ENCODE peak calls at places on chromosome 3, in ten cellular contexts. B is A673; C is central memory CD4-positive, alpha-beta T cell; Q is T-helper 17 cell; K is CD4-positive, CD25-positive, alpha-beta regulatory T cell; J is adrenal gland; R is stimulated activated CD4-positive, alpha-beta T cell treated with anti-CD3 and anti-CD28 coated beads, Interleukin-12 subunit alpha, Interleukin-12 subunit beta, amount 100 ng/mL, for 24 hours; W is posterior cingulate gyrus; S is NB4; F is Karpas-422. T is an unnamed sample.

GRCh38 chr3:59862686-59863085 is 812.9 kb upstream of the CFAP20DC start:
- DNase-seq in B (no peak), C (no peak), Q (no peak), K (no peak), J (no peak), R (no peak), W (no peak), S (no peak), F (no peak), T (no peak)

GRCh38 chr3:192449036-192449435 is 278.3 kb downstream of the FGF12 start:
- DNase-seq in B (peak; percentile 35), C (no peak), Q (no peak), K (no peak), J (no peak), R (no peak), W (no peak), S (peak; percentile 9), F (peak; percentile 64), T (no peak)

GRCh38 chr3:107598926-107599754 is 76.4 kb downstream of the BBX start:
- DNase-seq in B (no peak), C (peak; percentile 37), Q (peak; percentile 16), K (peak; percentile 5), J (no peak), R (peak; percentile 26), W (peak; percentile 21), S (peak; percentile 48), F (peak; percentile 83), T (peak; percentile 47)

GRCh38 chr3:196332168-196332567 is 6.0 kb downstream of the TM4SF19 start:
- DNase-seq in B (no peak), C (no peak), Q (no peak), K (no peak), J (no peak), R (no peak), W (no peak), S (no peak), F (no peak), T (no peak)

GRCh38 chr3:43760951-43761350 is 70.2 kb downstream of the ABHD5 start:
- DNase-seq in B (no peak), C (no peak), Q (no peak), K (no peak), J (no peak), R (no peak), W (no peak), S (no peak), F (no peak), T (no peak)

GRCh38 chr3:72698154-72698917 is 149.9 kb downstream of the SHQ1 start:
- DNase-seq in B (peak; percentile 70), C (no peak), Q (no peak), K (no peak), J (no peak), R (no peak), W (no peak), S (no peak), F (no peak), T (no peak)

GRCh38 chr3:186544281-186544680 is at the start of gene CRYGS:
- DNase-seq in B (no peak), C (no peak), Q (no peak), K (no peak), J (no peak), R (no peak), W (no peak), S (no peak), F (no peak), T (no peak)

GRCh38 chr3:180804871-180805430 is 107.5 kb upstream of the FXR1 start:
- DNase-seq in B (peak; percentile 20), C (no peak), Q (no peak), K (no peak), J (no peak), R (no peak), W (peak; percentile 18), S (no peak), F (no peak), T (no peak)

GRCh38 chr3:143171656-143172055 is 52.1 kb downstream of the CHST2 start:
- DNase-seq in B (no peak), C (no peak), Q (no peak), K (no peak), J (no peak), R (no peak), W (no peak), S (no peak), F (no peak), T (no peak)

GRCh38 chr3:70476174-70476573 is 163.7 kb upstream of the MDFIC2 start:
- DNase-seq in B (no peak), C (no peak), Q (no peak), K (no peak), J (no peak), R (no peak), W (no peak), S (no peak), F (no peak), T (no peak)